ENCODE peak calls at places on chromosomes 3 and 15, in ten cellular contexts. Q, S, X, K, G, N, Y, W, H and C are unnamed samples.

GRCh38 chr3:150397220-150397619 is 10.9 kb upstream of the TSC22D2 start:
- DNase-seq in Q (no peak), S (no peak), X (no peak), K (no peak), G (no peak), N (no peak), Y (no peak), W (no peak), H (no peak), C (no peak)

GRCh38 chr15:59388670-59389069 is 16.0 kb upstream of the MYO1E start:
- DNase-seq in Q (no peak), S (no peak), X (no peak), K (no peak), G (no peak), N (peak), Y (no peak), W (peak), H (no peak), C (no peak)

GRCh38 chr3:174431717-174432116 is 427.4 kb upstream of the NAALADL2 start:
- DNase-seq in Q (no peak), S (no peak), X (no peak), K (no peak), G (no peak), N (no peak), Y (no peak), W (no peak), H (no peak), C (no peak)

GRCh38 chr3:170076715-170077238 is 39.0 kb downstream of the GPR160 start:
- DNase-seq in Q (no peak), S (peak), X (no peak), K (no peak), G (no peak), N (no peak), Y (no peak), W (peak), H (peak), C (no peak)

GRCh38 chr15:74541494-74542191 is 623 bp downstream of the ARID3B start:
- DNase-seq in Q (peak), S (no peak), X (peak), K (peak), G (peak), N (no peak), Y (no peak), W (peak), H (peak), C (peak)

GRCh38 chr3:113895964-113896363 is 51.8 kb upstream of the ZDHHC23 start:
- DNase-seq in Q (no peak), S (no peak), X (no peak), K (no peak), G (peak), N (no peak), Y (no peak), W (no peak), H (no peak), C (no peak)

GRCh38 chr15:66151809-66152208 is 101.7 kb downstream of the MEGF11 start:
- DNase-seq in Q (no peak), S (no peak), X (no peak), K (no peak), G (no peak), N (no peak), Y (peak), W (no peak), H (no peak), C (peak)

GRCh38 chr15:83837946-83838571 is 184.1 kb downstream of the ADAMTSL3 start:
- DNase-seq in Q (no peak), S (no peak), X (peak), K (no peak), G (peak), N (peak), Y (no peak), W (peak), H (peak), C (peak)

GRCh38 chr3:177855021-177855420 is 657.7 kb upstream of the TBL1XR1 start:
- DNase-seq in Q (no peak), S (no peak), X (no peak), K (no peak), G (no peak), N (no peak), Y (no peak), W (no peak), H (no peak), C (no peak)

GRCh38 chr3:61601831-61602230 is 40.5 kb downstream of the PTPRG start:
- DNase-seq in Q (no peak), S (no peak), X (no peak), K (no peak), G (no peak), N (no peak), Y (no peak), W (no peak), H (no peak), C (no peak)

GRCh38 chr15:66841953-66842681 is 140.1 kb downstream of the SMAD6 start:
- DNase-seq in Q (no peak), S (peak), X (no peak), K (no peak), G (peak), N (peak), Y (peak), W (peak), H (no peak), C (peak)

GRCh38 chr15:60993008-60993407 is 236.1 kb downstream of the RORA start:
- DNase-seq in Q (no peak), S (peak), X (no peak), K (no peak), G (peak), N (no peak), Y (no peak), W (no peak), H (no peak), C (no peak)

GRCh38 chr3:119304201-119304713 is 10.1 kb downstream of the ARHGAP31 start:
- DNase-seq in Q (no peak), S (no peak), X (no peak), K (no peak), G (peak), N (no peak), Y (no peak), W (no peak), H (no peak), C (no peak)

GRCh38 chr3:33954956-33955355 is 156.5 kb downstream of the PDCD6IP start:
- DNase-seq in Q (peak), S (no peak), X (no peak), K (no peak), G (peak), N (no peak), Y (no peak), W (peak), H (no peak), C (no peak)

GRCh38 chr3:69762790-69763229 is 23.5 kb downstream of the MITF start:
- DNase-seq in Q (no peak), S (no peak), X (no peak), K (no peak), G (no peak), N (no peak), Y (no peak), W (no peak), H (no peak), C (no peak)

GRCh38 chr3:69761896-69762789 is 22.9 kb downstream of the MITF start:
- DNase-seq in Q (no peak), S (peak), X (no peak), K (no peak), G (peak), N (no peak), Y (no peak), W (no peak), H (no peak), C (no peak)

GRCh38 chr3:69763458-69763857 is 24.2 kb downstream of the MITF start:
- DNase-seq in Q (no peak), S (no peak), X (no peak), K (no peak), G (no peak), N (no peak), Y (no peak), W (no peak), H (no peak), C (no peak)

GRCh38 chr3:69764861-69765260 is 25.6 kb downstream of the MITF start:
- DNase-seq in Q (no peak), S (no peak), X (no peak), K (no peak), G (no peak), N (no peak), Y (no peak), W (no peak), H (no peak), C (no peak)

GRCh38 chr3:69763976-69764851 is 24.9 kb downstream of the MITF start:
- DNase-seq in Q (peak), S (no peak), X (no peak), K (no peak), G (no peak), N (no peak), Y (no peak), W (peak), H (no peak), C (no peak)
- H3K4me3 ChIP-seq in Q (no peak), S (no peak), X (no peak), K (no peak), G (no peak), N (peak), Y (peak), W (no peak), H (no peak), C (no peak)

GRCh38 chr3:100179692-100180349 is 65.5 kb upstream of the FILIP1L start:
- DNase-seq in Q (no peak), S (no peak), X (no peak), K (no peak), G (no peak), N (no peak), Y (no peak), W (no peak), H (no peak), C (no peak)
- H3K4me3 ChIP-seq in Q (no peak), S (no peak), X (no peak), K (no peak), G (no peak), N (no peak), Y (no peak), W (no peak), H (no peak), C (no peak)

GRCh38 chr3:171464462-171464861 is 4.3 kb upstream of the TNIK start:
- DNase-seq in Q (no peak), S (no peak), X (no peak), K (no peak), G (no peak), N (no peak), Y (no peak), W (no peak), H (no peak), C (peak)
- H3K4me3 ChIP-seq in Q (no peak), S (no peak), X (no peak), K (no peak), G (no peak), N (no peak), Y (no peak), W (no peak), H (no peak), C (no peak)

GRCh38 chr3:30933478-30934207 is 39.2 kb upstream of the GADL1 start:
- DNase-seq in Q (no peak), S (no peak), X (no peak), K (no peak), G (no peak), N (no peak), Y (no peak), W (no peak), H (no peak), C (no peak)
- H3K4me3 ChIP-seq in Q (no peak), S (no peak), X (no peak), K (no peak), G (no peak), N (no peak), Y (no peak), W (no peak), H (no peak), C (no peak)

GRCh38 chr15:92831459-92832229 is 68.5 kb upstream of the CHD2 start:
- DNase-seq in Q (peak), S (peak), X (peak), K (peak), G (peak), N (peak), Y (peak), W (peak), H (peak), C (peak)

GRCh38 chr15:92832992-92833438 is 67.1 kb upstream of the CHD2 start:
- DNase-seq in Q (peak), S (no peak), X (no peak), K (no peak), G (no peak), N (no peak), Y (no peak), W (peak), H (no peak), C (no peak)

GRCh38 chr15:92829875-92830274 is 70.2 kb upstream of the CHD2 start:
- DNase-seq in Q (peak), S (no peak), X (no peak), K (no peak), G (no peak), N (no peak), Y (no peak), W (no peak), H (no peak), C (no peak)

GRCh38 chr15:92833493-92834271 is 66.4 kb upstream of the CHD2 start:
- DNase-seq in Q (peak), S (no peak), X (no peak), K (no peak), G (no peak), N (no peak), Y (no peak), W (no peak), H (no peak), C (no peak)
- H3K4me3 ChIP-seq in Q (no peak), S (no peak), X (no peak), K (no peak), G (no peak), N (no peak), Y (no peak), W (no peak), H (no peak), C (no peak)

GRCh38 chr3:72021531-72021930 is 236.6 kb upstream of the PROK2 start:
- DNase-seq in Q (no peak), S (no peak), X (no peak), K (no peak), G (no peak), N (no peak), Y (no peak), W (no peak), H (no peak), C (no peak)
- H3K4me3 ChIP-seq in Q (no peak), S (no peak), X (no peak), K (no peak), G (no peak), N (no peak), Y (no peak), W (no peak), H (no peak), C (no peak)

GRCh38 chr3:138948371-138949001 is 1.5 kb downstream of the FOXL2NB start:
- DNase-seq in Q (no peak), S (no peak), X (no peak), K (no peak), G (peak), N (no peak), Y (no peak), W (peak), H (no peak), C (peak)

GRCh38 chr3:138950006-138950644 is 3.1 kb downstream of the FOXL2NB start:
- DNase-seq in Q (no peak), S (no peak), X (peak), K (no peak), G (peak), N (no peak), Y (no peak), W (peak), H (no peak), C (peak)

GRCh38 chr3:138950701-138951100 is 3.7 kb downstream of the FOXL2NB start:
- DNase-seq in Q (no peak), S (no peak), X (peak), K (no peak), G (no peak), N (no peak), Y (no peak), W (no peak), H (no peak), C (no peak)

GRCh38 chr3:138949002-138949418 is 2.0 kb downstream of the FOXL2NB start:
- DNase-seq in Q (no peak), S (no peak), X (peak), K (no peak), G (peak), N (no peak), Y (no peak), W (no peak), H (no peak), C (peak)

DNA sequence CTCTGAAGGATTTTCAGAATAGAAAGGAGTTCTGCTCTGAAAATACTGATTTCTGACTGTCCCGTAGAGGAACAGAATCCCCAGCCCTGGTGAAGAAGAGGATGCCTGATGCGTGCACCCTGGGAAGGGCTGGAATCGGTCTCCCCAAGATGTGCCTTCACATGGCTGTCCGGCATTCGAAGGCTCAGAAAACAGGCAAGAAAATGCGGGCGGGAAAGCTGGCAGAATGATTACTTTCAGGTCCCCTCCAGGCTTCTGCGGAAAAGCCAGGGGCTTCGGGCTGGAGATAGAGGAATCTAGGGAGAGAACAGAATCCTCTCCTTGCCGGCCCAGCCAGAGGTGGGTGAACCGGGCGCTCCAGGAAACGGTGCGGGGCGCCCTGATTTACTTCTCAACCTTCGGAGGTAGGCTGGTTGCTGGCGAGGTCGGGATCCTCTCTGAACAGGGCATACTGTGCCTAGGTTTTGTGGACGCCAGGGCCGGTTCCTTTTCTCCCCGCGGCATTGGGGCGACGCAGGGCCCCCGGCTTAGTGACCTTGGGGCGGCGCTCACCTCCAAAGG is 2.5 kb downstream of the FOXL2NB start:
- DNase-seq in Q (no peak), S (no peak), X (peak), K (no peak), G (no peak), N (no peak), Y (no peak), W (no peak), H (no peak), C (no peak)
- H3K4me3 ChIP-seq in Q (no peak), S (peak), X (peak), K (peak), G (no peak), N (no peak), Y (peak), W (peak), H (peak), C (peak)

GRCh38 chr3:4583441-4583840 is 90.3 kb downstream of the ITPR1 start:
- DNase-seq in Q (no peak), S (peak), X (no peak), K (no peak), G (no peak), N (no peak), Y (no peak), W (no peak), H (no peak), C (peak)
- H3K4me3 ChIP-seq in Q (no peak), S (peak), X (no peak), K (no peak), G (no peak), N (no peak), Y (peak), W (no peak), H (no peak), C (no peak)